ENCODE peak calls at places on chromosomes 2 and 18, in nine cellular contexts. L, S, K, D, Q, X, N, J and B are unnamed samples.

GRCh38 chr2:9152975-9153402 is 53.6 kb upstream of the ASAP2 start:
- DNase-seq in S (no peak), K (no peak), N (no peak), J (no peak), Q (no peak), D (no peak), L (no peak), X (no peak), B (no peak)

GRCh38 chr2:8144785-8145184 is 537.1 kb upstream of the ID2 start:
- DNase-seq in S (no peak), D (no peak), X (no peak), N (no peak), Q (no peak), J (no peak), L (no peak), K (no peak), B (no peak)

GRCh38 chr18:49305688-49306336 is 154.6 kb downstream of the DYM start:
- DNase-seq in N (no peak), Q (no peak), K (no peak), L (no peak), D (no peak), X (peak; percentile 70), S (no peak), J (no peak), B (no peak)

GRCh38 chr2:37418956-37419355 is 74.5 kb downstream of the QPCT start:
- DNase-seq in S (no peak), J (no peak), Q (no peak), X (peak; percentile 70), N (no peak), L (no peak), K (no peak), D (no peak), B (no peak)

GRCh38 chr2:191691016-191691725 is 13.2 kb downstream of the NABP1 start:
- DNase-seq in S (no peak), J (no peak), D (peak; percentile 74), K (peak; percentile 75), X (peak; percentile 80), Q (peak; percentile 63), N (no peak), L (no peak), B (peak; percentile 86)

GRCh38 chr18:37019157-37019571 is 190.2 kb downstream of the KIAA1328 start:
- DNase-seq in S (no peak), D (no peak), J (no peak), N (no peak), K (no peak), X (peak; percentile 82), L (no peak), Q (no peak), B (peak; percentile 46)

GRCh38 chr18:24818451-24818850 is 358.0 kb downstream of the HRH4 start:
- DNase-seq in L (no peak), X (no peak), K (no peak), D (no peak), N (no peak), Q (no peak), J (no peak), S (no peak), B (no peak)

GRCh38 chr2:239819091-239819973 is 205.8 kb downstream of the NDUFA10 start:
- DNase-seq in L (no peak), S (peak; percentile 24), J (no peak), K (peak; percentile 5), Q (no peak), D (no peak), N (no peak), X (no peak), B (no peak)

GRCh38 chr18:12038661-12039417 is 54.8 kb upstream of the ANKRD62 start:
- DNase-seq in N (peak; percentile 55), S (peak; percentile 83), J (peak; percentile 60), D (peak; percentile 80), Q (peak; percentile 75), X (peak; percentile 74), K (peak; percentile 73), L (peak; percentile 2), B (peak; percentile 82)

GRCh38 chr2:175871331-175871730 is 130.7 kb downstream of the LNPK start:
- DNase-seq in K (no peak), J (no peak), Q (no peak), N (no peak), D (no peak), X (no peak), S (no peak), L (no peak), B (no peak)

GRCh38 chr2:215269397-215270117 is 42.3 kb upstream of the ATIC start:
- DNase-seq in D (peak; percentile 70), N (peak; percentile 9), X (peak; percentile 80), Q (peak; percentile 70), J (peak; percentile 26), L (no peak), S (peak; percentile 50), K (peak; percentile 63), B (peak; percentile 86)

GRCh38 chr2:162890690-162891311 is 52.2 kb upstream of the KCNH7 start:
- DNase-seq in K (peak; percentile 29), L (peak; percentile 10), N (no peak), Q (peak; percentile 25), D (peak; percentile 40), J (no peak), S (no peak), X (peak; percentile 74), B (peak; percentile 75)

GRCh38 chr18:33152376-33152775 is 288.1 kb downstream of the CCDC178 start:
- DNase-seq in S (no peak), Q (no peak), K (no peak), D (no peak), X (no peak), J (no peak), N (no peak), L (no peak), B (no peak)

GRCh38 chr2:62785810-62786593 is 80.5 kb downstream of the EHBP1 start:
- DNase-seq in X (peak; percentile 75), L (no peak), K (no peak), D (no peak), J (no peak), N (no peak), Q (no peak), S (no peak), B (no peak)

GRCh38 chr2:236363878-236364277 is 99.7 kb upstream of the ASB18 start:
- DNase-seq in L (no peak), N (no peak), Q (no peak), J (no peak), X (no peak), D (no peak), K (no peak), S (no peak), B (no peak)

GRCh38 chr2:43537137-43537536 is 58.7 kb downstream of the THADA start:
- DNase-seq in D (no peak), Q (no peak), L (no peak), S (no peak), J (no peak), X (no peak), N (no peak), K (no peak), B (no peak)

GRCh38 chr2:43623052-43623451 is 14.0 kb upstream of the PLEKHH2 start:
- DNase-seq in L (no peak), J (no peak), N (no peak), Q (no peak), K (no peak), X (no peak), D (no peak), S (no peak), B (no peak)

GRCh38 chr2:120381661-120382060 is 35.7 kb downstream of the INHBB start:
- DNase-seq in S (no peak), N (no peak), D (no peak), L (no peak), X (no peak), J (no peak), K (no peak), Q (no peak), B (no peak)

GRCh38 chr2:152506843-152507242 is 171.9 kb downstream of the FMNL2 start:
- DNase-seq in N (no peak), K (no peak), J (no peak), D (no peak), Q (peak; percentile 82), S (no peak), X (peak; percentile 87), L (no peak), B (no peak)

GRCh38 chr2:16385341-16385740 is 280.3 kb downstream of the CYRIA start:
- DNase-seq in N (no peak), S (no peak), D (no peak), L (no peak), X (no peak), Q (no peak), K (no peak), J (no peak), B (no peak)

GRCh38 chr2:229445501-229446294 is 174.6 kb upstream of the PID1 start:
- DNase-seq in X (peak; percentile 39), L (no peak), Q (peak; percentile 12), J (no peak), D (no peak), K (no peak), N (no peak), S (no peak), B (no peak)

GRCh38 chr2:72220170-72220569 is 72.5 kb upstream of the CYP26B1 start:
- DNase-seq in J (no peak), D (peak; percentile 14), K (no peak), L (no peak), N (no peak), X (no peak), Q (peak; percentile 44), S (no peak), B (peak; percentile 62)

GRCh38 chr2:134341476-134341875 is 87.6 kb downstream of the MGAT5 start:
- DNase-seq in X (peak; percentile 6), S (no peak), D (no peak), Q (no peak), J (no peak), K (no peak), N (no peak), L (no peak), B (no peak)

GRCh38 chr2:66582364-66582974 is 147.5 kb downstream of the MEIS1 start:
- DNase-seq in X (no peak), D (no peak), J (no peak), K (no peak), S (no peak), Q (no peak), L (no peak), N (no peak), B (no peak)